ENCODE peak calls at places on chromosomes 16 and 17, in nine cellular contexts. O is stimulated activated CD8-positive, alpha-beta memory T cell treated with anti-CD3 and anti-CD28 coated beads, Interleukin-7, amount 100 ng/mL, for 1 hour; Q is amniotic stem cell; T is fibroblast of the aortic adventitia; V is ovary; B is CD4-positive, alpha-beta memory T cell; N is astrocyte of the cerebellum; J is NCI-H446; M is NCI-H1048. A is an unnamed sample.

GRCh38 chr17:40113961-40114272 is 7.9 kb upstream of the MSL1 start:
- DNase-seq in O (no peak), N (no peak), Q (no peak), T (no peak), M (no peak), B (no peak), V (no peak), J (no peak), A (no peak)

GRCh38 chr17:78722101-78722761 is 59.8 kb downstream of the CYTH1 start:
- DNase-seq in V (no peak), O (no peak), M (no peak), J (no peak), B (no peak), T (no peak), Q (no peak), N (no peak), A (no peak)

GRCh38 chr17:49071106-49071505 is 61.5 kb upstream of the B4GALNT2 start:
- DNase-seq in O (no peak), Q (no peak), B (no peak), M (no peak), V (no peak), N (no peak), T (peak; percentile 24), J (no peak), A (no peak)

GRCh38 chr16:72240949-72241348 is 69.0 kb upstream of the PMFBP1 start:
- DNase-seq in T (no peak), N (no peak), Q (no peak), M (no peak), O (no peak), J (no peak), B (no peak), V (no peak), A (no peak)

GRCh38 chr17:55324296-55324978 is 59.7 kb downstream of the HLF start:
- DNase-seq in J (no peak), N (no peak), M (no peak), T (no peak), O (no peak), V (no peak), B (no peak), Q (no peak), A (no peak)

GRCh38 chr17:2950846-2951245 is 112.6 kb downstream of the OR1D5 start:
- DNase-seq in N (no peak), B (no peak), J (no peak), Q (no peak), V (no peak), M (no peak), O (no peak), T (no peak), A (no peak)

GRCh38 chr17:63961355-63962207 is 11.1 kb downstream of the SCN4A start:
- DNase-seq in B (peak; percentile 57), V (peak; percentile 70), T (peak; percentile 63), M (peak; percentile 73), O (no peak), N (no peak), J (no peak), Q (no peak), A (no peak)

GRCh38 chr16:3659200-3659599 is 4.7 kb downstream of the DNASE1 start:
- DNase-seq in M (no peak), O (no peak), Q (no peak), N (no peak), B (no peak), V (no peak), J (no peak), T (peak; percentile 5), A (no peak)

GRCh38 chr16:84526794-84527485 is 22.5 kb upstream of the MEAK7 start:
- DNase-seq in N (peak; percentile 36), M (no peak), V (no peak), T (peak; percentile 73), Q (no peak), J (no peak), O (no peak), B (no peak), A (peak; percentile 93)

GRCh38 chr16:86067516-86067915 is 168.6 kb downstream of the IRF8 start:
- DNase-seq in V (no peak), O (no peak), Q (no peak), N (no peak), B (no peak), J (no peak), M (no peak), T (no peak), A (no peak)

GRCh38 chr16:5615868-5616642 is 518.5 kb upstream of the EEF2KMT start:
- DNase-seq in M (peak; percentile 0), V (no peak), B (no peak), T (no peak), N (peak; percentile 19), J (no peak), O (no peak), Q (no peak), A (no peak)

GRCh38 chr16:8173111-8173644 is 417.1 kb downstream of the TMEM114 start:
- DNase-seq in O (no peak), J (peak; percentile 54), B (no peak), M (no peak), N (no peak), Q (no peak), T (peak; percentile 3), V (no peak), A (peak; percentile 6)

GRCh38 chr16:35171106-35171505 is 1711.7 kb downstream of the TP53TG3F start:
- DNase-seq in J (no peak), O (no peak), V (no peak), Q (no peak), T (no peak), M (no peak), B (no peak), N (no peak), A (no peak)

GRCh38 chr16:57871457-57871856 is 69.2 kb upstream of the KIFC3 start:
- DNase-seq in Q (peak; percentile 38), N (no peak), T (peak; percentile 63), B (no peak), J (no peak), V (no peak), M (no peak), O (no peak), A (no peak)

GRCh38 chr16:85479972-85480726 is 133.0 kb upstream of the GSE1 start:
- DNase-seq in J (no peak), T (no peak), Q (no peak), O (no peak), N (no peak), B (no peak), M (no peak), V (no peak), A (no peak)

GRCh38 chr17:57464191-57464864 is 208.0 kb downstream of the MSI2 start:
- DNase-seq in B (no peak), T (no peak), J (no peak), Q (no peak), O (no peak), M (no peak), N (no peak), V (no peak), A (no peak)

A was measured in retinal pigment epithelial cell.